ENCODE peak calls at places on chromosome 10, in ten cellular contexts. C, K, N, V, Q, G, O, F, R and L are unnamed samples.

GRCh38 chr10:131186547-131187253 is 124.8 kb downstream of the TCERG1L start:
- DNase-seq in V (no peak), O (no peak), K (no peak), C (no peak), Q (no peak), G (no peak), F (peak), N (no peak), R (no peak), L (peak)

GRCh38 chr10:11742009-11742778 is at the start of gene ECHDC3:
- DNase-seq in C (peak), O (peak), F (peak), K (peak), N (no peak), V (no peak), R (peak), Q (no peak), G (peak), L (no peak)

GRCh38 chr10:123170961-123171360 is 16.8 kb downstream of the BUB3 start:
- DNase-seq in F (no peak), O (no peak), G (no peak), C (no peak), V (no peak), N (no peak), K (no peak), Q (no peak), R (no peak), L (no peak)

GRCh38 chr10:86547291-86547690 is 25.7 kb upstream of the WAPL start:
- DNase-seq in V (no peak), Q (no peak), K (no peak), O (no peak), N (no peak), G (no peak), C (no peak), R (no peak), F (no peak), L (no peak)

GRCh38 chr10:132209130-132209529 is 22.4 kb downstream of the DPYSL4 start:
- DNase-seq in O (no peak), K (no peak), Q (no peak), C (no peak), R (no peak), V (no peak), G (no peak), F (no peak), N (no peak), L (no peak)

GRCh38 chr10:121559321-121559720 is 38.9 kb downstream of the FGFR2 start:
- DNase-seq in V (no peak), C (no peak), N (no peak), K (no peak), O (no peak), G (no peak), R (no peak), Q (no peak), F (no peak), L (no peak)

GRCh38 chr10:110553905-110554304 is 13.6 kb upstream of the SMC3 start:
- DNase-seq in G (no peak), V (no peak), R (no peak), F (no peak), N (no peak), C (peak), Q (no peak), O (no peak), K (no peak), L (no peak)

GRCh38 chr10:109894516-109894915 is 28.8 kb downstream of the XPNPEP1 start:
- DNase-seq in O (peak), G (no peak), V (no peak), Q (no peak), F (no peak), C (no peak), R (no peak), K (peak), N (no peak), L (no peak)

GRCh38 chr10:4663162-4663992 is 162.6 kb upstream of the AKR1E2 start:
- DNase-seq in K (peak), V (peak), C (peak), N (no peak), R (no peak), F (no peak), O (peak), Q (peak), G (peak), L (peak)

GRCh38 chr10:34292675-34293074 is 522.4 kb downstream of the PARD3 start:
- DNase-seq in O (no peak), Q (no peak), R (no peak), N (no peak), V (no peak), F (no peak), K (no peak), G (no peak), C (no peak), L (no peak)

GRCh38 chr10:130807721-130808120 is 503.8 kb downstream of the TCERG1L start:
- DNase-seq in V (no peak), R (no peak), F (no peak), Q (no peak), K (no peak), G (no peak), C (no peak), N (no peak), O (no peak), L (peak)

DNA sequence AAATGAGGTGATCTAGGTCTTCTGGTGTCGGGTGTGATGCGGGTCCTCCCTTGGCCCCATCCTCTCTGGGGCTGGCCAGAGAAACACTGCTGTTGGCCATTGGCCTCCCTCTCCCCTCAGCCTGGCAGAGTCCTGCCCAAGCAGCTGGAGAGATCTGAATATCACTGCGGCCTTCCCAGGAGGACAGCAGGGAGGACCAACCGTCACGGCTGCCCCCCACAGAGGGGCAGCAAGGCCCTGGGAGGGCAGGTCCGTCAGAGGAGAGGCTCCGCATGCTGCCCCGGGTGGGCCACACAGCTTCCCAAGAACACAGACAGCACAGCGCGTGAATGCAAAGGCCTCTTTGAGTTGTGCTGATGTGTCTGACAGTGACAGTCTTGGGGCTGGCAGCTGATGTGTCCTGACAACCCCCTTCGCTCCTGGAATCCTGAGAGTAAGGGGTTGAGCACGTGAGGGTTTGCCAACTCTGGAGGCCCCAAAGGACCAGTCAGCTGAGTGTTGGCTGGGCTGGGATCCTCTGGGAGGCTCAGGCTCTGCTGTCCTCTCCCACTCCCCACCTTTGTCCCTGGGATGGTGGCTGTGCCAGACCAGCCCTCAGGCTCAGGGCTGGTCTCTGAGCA is 132.5 kb upstream of the UNC5B start:
- DNase-seq in F (peak), R (peak), V (no peak), G (no peak), Q (no peak), O (no peak), K (peak), N (peak), C (no peak), L (peak)
- TF ChIP-seq POLR2AphosphoS5 in F (no peak), R (no peak), V (no peak), G (no peak), Q (no peak), O (no peak), K (no peak), N (no peak), C (no peak), L (no peak)

GRCh38 chr10:75012471-75012870 is 99.0 kb upstream of the SAMD8 start:
- DNase-seq in R (no peak), O (no peak), N (no peak), F (no peak), G (no peak), K (no peak), Q (no peak), V (no peak), C (no peak), L (no peak)
- TF ChIP-seq POLR2AphosphoS5 in R (no peak), O (no peak), N (no peak), F (no peak), G (no peak), K (no peak), Q (no peak), V (no peak), C (no peak), L (no peak)

GRCh38 chr10:101217450-101218281 is 11.6 kb downstream of the LBX1 start:
- DNase-seq in O (peak), K (peak), R (no peak), N (no peak), F (peak), Q (no peak), G (peak), V (no peak), C (peak), L (no peak)
- TF ChIP-seq POLR2AphosphoS5 in O (no peak), K (no peak), R (peak), N (no peak), F (no peak), Q (no peak), G (no peak), V (no peak), C (no peak), L (no peak)

DNA sequence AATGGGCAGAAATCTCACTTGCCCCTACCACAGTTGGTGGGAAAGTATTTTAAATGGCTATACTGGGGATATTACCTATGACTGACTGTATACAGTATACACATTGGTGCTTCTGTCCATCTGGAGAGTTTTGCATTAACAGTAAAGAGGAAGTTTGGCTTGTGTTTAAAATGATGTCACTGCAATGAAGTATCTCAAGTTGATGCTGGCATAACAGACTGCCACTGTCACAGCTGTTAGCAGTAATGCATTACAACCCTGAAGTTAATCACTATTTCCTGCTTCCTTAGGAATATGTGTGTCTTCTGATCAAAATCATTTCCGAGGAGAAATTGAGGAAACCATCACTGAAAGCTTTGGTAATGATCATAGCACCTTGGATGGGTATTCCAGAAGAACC is 1.9 kb downstream of the DKK1 start:
- DNase-seq in R (no peak), O (peak), C (no peak), V (no peak), G (no peak), K (no peak), N (no peak), Q (no peak), F (no peak), L (no peak)
- TF ChIP-seq POLR2AphosphoS5 in R (no peak), O (peak), C (no peak), V (no peak), G (no peak), K (no peak), N (no peak), Q (no peak), F (no peak), L (no peak)

GRCh38 chr10:104328916-104329710 is 9.2 kb downstream of the ITPRIP start:
- DNase-seq in G (no peak), O (peak), F (no peak), V (peak), K (no peak), C (peak), Q (peak), N (no peak), R (peak), L (no peak)
- TF ChIP-seq POLR2AphosphoS5 in G (no peak), O (peak), F (no peak), V (peak), K (peak), C (no peak), Q (peak), N (peak), R (peak), L (peak)

DNA sequence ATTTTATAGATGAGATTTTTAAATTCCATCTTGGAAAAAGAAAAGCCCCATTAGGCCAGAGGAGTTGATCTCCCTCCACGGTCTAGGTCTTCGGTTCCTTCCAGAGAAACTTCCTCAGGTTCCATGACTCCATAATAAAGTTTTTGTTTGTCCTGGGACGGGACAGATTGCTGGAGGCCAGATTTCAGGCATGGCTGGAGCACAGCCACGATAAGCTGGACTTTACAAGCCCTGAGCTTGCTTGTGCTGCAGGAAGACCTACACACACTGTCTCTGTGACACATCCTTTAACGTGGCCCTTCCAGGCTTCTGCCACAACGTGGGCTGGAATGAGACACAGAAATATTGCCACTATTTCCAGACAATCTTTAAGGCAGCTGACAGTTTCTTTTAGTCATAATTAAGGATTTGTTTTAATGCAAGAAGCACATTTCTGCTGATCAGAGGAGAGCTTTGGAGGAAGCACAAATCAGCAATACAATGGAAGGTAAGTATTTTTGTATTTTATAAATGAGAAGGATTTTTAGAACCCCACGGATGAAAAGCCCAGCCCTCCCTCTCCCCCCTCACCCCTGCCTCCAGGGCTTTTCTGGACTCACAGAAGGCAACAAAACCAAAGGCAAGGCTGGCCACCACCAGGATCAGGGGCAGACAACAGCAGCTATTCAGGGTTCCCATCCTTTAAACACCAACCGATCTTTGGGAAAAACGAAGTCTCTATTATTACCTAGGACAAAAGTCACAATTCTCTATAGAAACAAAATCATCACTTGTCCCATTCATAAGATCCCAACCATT is 6.5 kb downstream of the CTBP2 start:
- DNase-seq in N (no peak), F (no peak), V (no peak), C (no peak), G (no peak), K (no peak), R (no peak), Q (no peak), O (peak), L (no peak)
- TF ChIP-seq POLR2AphosphoS5 in N (no peak), F (no peak), V (no peak), C (no peak), G (no peak), K (no peak), R (no peak), Q (no peak), O (no peak), L (no peak)

DNA sequence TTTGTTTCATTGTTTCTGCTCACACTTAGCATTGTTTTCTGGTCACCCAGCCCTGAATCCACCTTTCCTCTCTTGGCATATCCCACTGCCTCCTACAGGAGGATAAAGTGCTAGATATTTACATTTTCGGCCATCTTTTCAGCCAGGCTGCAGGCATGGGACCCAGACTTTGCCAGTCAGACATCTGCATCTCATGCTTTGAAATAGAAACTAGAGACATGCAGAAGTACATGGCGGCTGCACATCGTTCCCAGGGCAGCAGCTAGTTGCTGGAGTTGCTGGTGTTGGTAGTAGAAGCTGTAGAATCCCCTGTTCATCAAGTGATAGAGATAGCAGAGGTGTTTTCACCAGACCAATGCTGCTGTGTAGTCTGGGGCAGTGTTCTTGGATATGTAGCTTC is 18.7 kb downstream of the STAMBPL1 start:
- DNase-seq in G (no peak), R (no peak), Q (no peak), V (no peak), C (no peak), O (no peak), K (no peak), N (no peak), F (no peak), L (no peak)
- TF ChIP-seq POLR2AphosphoS5 in G (no peak), R (no peak), Q (no peak), V (no peak), C (no peak), O (no peak), K (no peak), N (no peak), F (no peak), L (no peak)

GRCh38 chr10:58189269-58189668 is 78.4 kb downstream of the IPMK start:
- DNase-seq in F (no peak), R (no peak), O (no peak), K (no peak), V (no peak), G (no peak), N (no peak), Q (no peak), C (no peak), L (no peak)
- TF ChIP-seq POLR2AphosphoS5 in F (no peak), R (no peak), O (no peak), K (no peak), V (no peak), G (no peak), N (no peak), Q (no peak), C (no peak), L (no peak)

DNA sequence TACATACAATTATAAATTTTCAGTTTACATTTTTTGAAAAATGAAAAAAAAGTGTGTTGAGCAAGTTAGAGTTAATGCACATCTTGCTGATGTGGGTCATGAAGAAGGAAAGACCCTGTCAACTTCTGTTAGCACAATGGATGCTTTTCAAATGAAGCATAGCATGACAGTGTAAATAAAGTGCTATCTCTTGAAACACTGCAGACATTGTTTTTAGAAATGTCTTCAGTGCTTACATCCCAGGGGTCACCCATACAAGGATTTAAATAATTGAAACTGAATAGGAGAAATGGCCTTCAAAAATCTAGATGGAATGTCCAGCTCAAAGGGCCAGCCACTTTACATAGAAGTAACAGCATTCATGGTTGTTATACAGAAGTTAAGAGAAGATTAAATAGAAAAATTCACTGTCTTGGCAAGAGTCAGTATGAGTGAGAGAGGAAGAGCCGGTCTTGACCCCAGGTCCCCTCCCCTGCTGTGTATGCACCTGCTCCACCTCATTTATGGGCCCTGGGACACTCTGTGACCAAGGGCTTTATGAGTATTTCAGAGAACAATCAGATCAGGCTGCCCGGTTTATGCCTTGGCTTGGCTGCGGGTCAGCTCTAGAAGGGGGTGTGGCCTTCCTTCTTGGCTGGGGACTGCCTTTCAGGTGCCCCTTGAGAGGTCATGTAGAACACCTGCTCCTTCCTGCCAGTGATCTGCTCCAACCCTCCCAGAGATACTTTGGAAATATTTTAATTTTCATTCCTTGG is 237.7 kb upstream of the TMEM72 start:
- DNase-seq in O (no peak), V (no peak), C (no peak), R (no peak), K (peak), N (no peak), G (no peak), F (no peak), Q (no peak), L (no peak)
- TF ChIP-seq POLR2AphosphoS5 in O (no peak), V (no peak), C (no peak), R (no peak), K (no peak), N (no peak), G (no peak), F (no peak), Q (no peak), L (no peak)